ENCODE peak calls at places on chromosomes 4 and X, in four cellular contexts. C, E, P and Y are unnamed samples.

GRCh38 chr4:183349673-183350072 is 27.4 kb upstream of the CLDN24 start:
- DNase-seq in C (no peak), E (no peak), P (peak; percentile 31), Y (peak; percentile 37)

GRCh38 chrX:53831662-53832635 is 145.4 kb upstream of the HUWE1 start:
- DNase-seq in C (no peak), E (no peak), P (peak; percentile 53), Y (peak; percentile 30)

GRCh38 chrX:52574416-52575275 is 57.8 kb upstream of the XAGE1B start:
- DNase-seq in C (no peak), E (no peak), P (peak; percentile 75), Y (peak; percentile 60)

GRCh38 chr4:154743683-154744340 is at the start of gene LRAT:
- DNase-seq in C (peak; percentile 85), E (no peak), P (no peak), Y (peak; percentile 18)

GRCh38 chr4:15149842-15150592 is 147.7 kb downstream of the CPEB2 start:
- DNase-seq in C (peak; percentile 94), E (peak; percentile 85), P (peak; percentile 83), Y (peak; percentile 86)

GRCh38 chrX:276588-277171 is 4.5 kb upstream of the PLCXD1 start:
- DNase-seq in C (peak; percentile 77), E (no peak), P (peak; percentile 31), Y (no peak)

GRCh38 chrX:81564851-81565250 is 362.9 kb downstream of the SH3BGRL start:
- DNase-seq in C (no peak), E (no peak), P (no peak), Y (no peak)

GRCh38 chrX:19543951-19544359 is 28.6 kb upstream of the MAP3K15 start:
- DNase-seq in C (no peak), E (no peak), P (no peak), Y (no peak)

GRCh38 chr4:174037049-174037448 is 246.4 kb downstream of the FBXO8 start:
- DNase-seq in C (peak; percentile 25), E (no peak), P (no peak), Y (no peak)

GRCh38 chr4:94457692-94458106 is 6.0 kb downstream of the PDLIM5 start:
- DNase-seq in C (no peak), E (no peak), P (peak; percentile 60), Y (peak; percentile 28)

GRCh38 chr4:3862640-3863420 is 96.6 kb downstream of the ADRA2C start:
- DNase-seq in C (peak; percentile 77), E (no peak), P (no peak), Y (no peak)
- H3K4me3 ChIP-seq in C (no peak overlapping the region), E (no peak overlapping the region), P (no peak overlapping the region), Y (no peak overlapping the region)

DNA sequence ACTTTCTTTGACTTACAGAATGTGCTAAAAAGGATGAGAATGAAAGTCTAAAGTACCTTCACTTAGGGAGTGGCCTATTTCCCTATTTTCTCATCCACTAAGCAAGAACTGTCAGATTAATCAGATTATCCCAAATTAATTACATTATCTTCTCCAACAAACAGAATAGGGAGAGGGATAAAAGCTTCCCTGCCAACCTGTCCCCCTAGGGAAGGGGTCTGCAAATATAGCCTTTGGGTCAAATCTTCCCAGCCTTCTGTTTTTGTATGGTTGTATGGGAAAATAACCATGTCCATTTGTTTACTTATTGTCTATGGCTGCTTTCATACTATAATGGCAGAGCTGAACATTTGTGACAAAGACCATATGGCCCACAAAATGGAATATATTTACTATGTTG is 57.1 kb upstream of the USP38 start:
- DNase-seq in C (no peak), E (no peak), P (no peak), Y (no peak)
- H3K4me3 ChIP-seq in C (no peak overlapping the region), E (no peak overlapping the region), P (no peak overlapping the region), Y (no peak overlapping the region)

DNA sequence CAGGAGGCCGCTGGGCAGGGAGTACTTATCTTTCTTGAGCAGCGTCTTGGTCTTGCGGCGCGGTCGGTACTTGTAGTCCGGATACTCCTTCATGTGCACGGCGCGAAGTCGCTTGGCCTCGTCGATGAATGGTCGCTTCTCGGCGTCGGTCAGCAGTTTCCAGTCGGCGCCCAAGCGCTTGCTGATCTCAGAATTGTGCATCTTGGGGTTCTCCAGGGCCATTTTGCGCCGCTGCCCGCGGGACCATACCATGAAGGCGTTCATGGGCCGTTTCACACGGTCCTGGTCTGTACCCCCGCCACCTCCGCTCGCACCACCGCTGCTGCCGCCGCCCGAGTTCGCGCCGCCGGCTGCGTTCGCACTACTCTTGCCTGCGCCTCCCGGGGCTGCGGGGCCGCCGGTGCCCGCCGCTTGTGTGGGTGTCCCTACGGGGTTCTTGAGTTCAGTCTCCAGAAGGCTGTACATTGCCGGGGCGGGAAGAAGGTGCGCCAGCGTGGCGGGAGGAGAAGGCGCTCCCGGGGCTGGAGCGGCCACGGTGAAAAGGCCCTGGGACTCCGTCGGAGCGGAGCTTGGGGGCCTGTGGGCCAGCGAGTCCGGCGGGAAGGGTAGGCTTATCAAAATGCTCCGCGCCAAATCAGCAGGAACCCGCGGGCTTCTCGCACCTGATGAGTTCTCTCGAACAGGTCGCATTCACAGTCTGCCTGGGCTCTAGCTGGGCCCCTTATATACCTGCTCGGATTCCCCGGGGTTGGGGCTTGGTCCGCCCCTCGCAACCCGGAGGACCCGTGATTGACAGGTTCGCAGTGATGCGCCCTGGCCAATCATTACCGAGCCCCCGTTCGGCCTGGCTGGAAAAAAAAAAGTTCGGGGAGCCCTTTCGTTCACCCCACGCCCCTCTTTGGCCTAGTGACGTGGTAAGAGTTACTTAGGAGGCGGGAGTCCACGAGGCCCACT is at the start of gene SOX3:
- DNase-seq in C (peak; percentile 74), E (no peak), P (no peak), Y (peak; percentile 15)
- H3K4me3 ChIP-seq in C (no peak within 1 kb of the TSS), E (peak within 1 kb of the TSS; percentile 35), P (no peak within 1 kb of the TSS), Y (peak within 1 kb of the TSS; percentile 12)

GRCh38 chr4:76687730-76688441 is 210.1 kb downstream of the SOWAHB start:
- DNase-seq in C (no peak), E (no peak), P (no peak), Y (no peak)

GRCh38 chr4:76690091-76690905 is 207.6 kb downstream of the SOWAHB start:
- DNase-seq in C (no peak), E (no peak), P (peak; percentile 35), Y (peak; percentile 18)

GRCh38 chr4:76689079-76689817 is 208.7 kb downstream of the SOWAHB start:
- DNase-seq in C (peak; percentile 81), E (no peak), P (peak; percentile 20), Y (peak; percentile 39)

GRCh38 chr4:76690906-76691275 is 207.1 kb downstream of the SOWAHB start:
- DNase-seq in C (no peak), E (no peak), P (no peak), Y (no peak)

DNA sequence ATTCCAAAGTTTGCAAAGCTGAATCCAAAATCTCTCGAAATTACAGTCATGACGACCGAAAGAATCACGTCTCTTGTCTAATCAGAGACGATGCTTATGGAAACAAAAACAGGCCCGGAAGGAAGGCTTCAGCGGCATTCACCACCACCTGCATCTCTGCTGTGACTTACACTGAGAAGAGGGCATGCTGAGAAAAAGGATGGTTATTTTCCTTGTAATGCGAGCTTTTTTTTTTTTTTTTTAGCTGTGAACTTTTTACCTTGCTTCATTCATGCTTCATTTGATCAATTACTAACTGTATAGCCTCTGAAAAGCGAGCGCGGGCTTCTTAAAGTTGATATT is 209.2 kb downstream of the SOWAHB start:
- DNase-seq in C (no peak), E (no peak), P (peak; percentile 66), Y (peak; percentile 52)
- H3K4me3 ChIP-seq in C (peak overlapping the region; percentile 64), E (peak overlapping the region; percentile 58), P (peak overlapping the region; percentile 63), Y (peak overlapping the region; percentile 62)

GRCh38 chr4:102620697-102621497 is 119.7 kb downstream of the NFKB1 start:
- DNase-seq in C (no peak), E (no peak), P (peak; percentile 98), Y (peak; percentile 95)
- H3K4me3 ChIP-seq in C (peak overlapping the region; percentile 36), E (peak overlapping the region; percentile 6), P (no peak overlapping the region), Y (no peak overlapping the region)